ENCODE peak calls at places on chromosomes 11 and 22, in four cellular contexts. S is left ventricle myocardium inferior, J is endodermal cell, V is upper lobe of right lung. W is an unnamed sample.

GRCh38 chr11:32005786-32006406 is 85.0 kb upstream of the RCN1 start:
- DNase-seq in S (no peak), J (no peak), V (no peak), W (peak; percentile 11)

GRCh38 chr11:126766425-126766824 is 234.1 kb downstream of the KIRREL3 start:
- DNase-seq in S (no peak), J (no peak), V (no peak), W (no peak)

GRCh38 chr11:119624102-119624615 is 104.8 kb downstream of the NECTIN1 start:
- DNase-seq in S (no peak), J (peak; percentile 87), V (no peak), W (no peak)

GRCh38 chr11:3635641-3636375 is 6.0 kb downstream of the ART5 start:
- DNase-seq in S (no peak), J (peak; percentile 22), V (no peak), W (no peak)

GRCh38 chr11:122007611-122008071 is 108.4 kb downstream of the BLID start:
- DNase-seq in S (peak; percentile 32), J (no peak), V (no peak), W (no peak)

GRCh38 chr11:102603091-102603490 is 22.0 kb downstream of the MMP20 start:
- DNase-seq in S (no peak), J (no peak), V (no peak), W (peak; percentile 18)

GRCh38 chr11:110525883-110526282 is 96.1 kb downstream of the FDX1 start:
- DNase-seq in S (no peak), J (no peak), V (no peak), W (peak; percentile 39)

GRCh38 chr11:31809857-31810778 is 1.0 kb downstream of the PAX6 start:
- DNase-seq in S (no peak), J (peak; percentile 85), V (no peak), W (no peak)

GRCh38 chr11:44398266-44399045 is 88.5 kb upstream of the ALX4 start:
- DNase-seq in S (no peak), J (no peak), V (no peak), W (no peak)

GRCh38 chr11:9092846-9093778 is 1.7 kb upstream of the SCUBE2 start:
- DNase-seq in S (no peak), J (no peak), V (no peak), W (no peak)

GRCh38 chr11:11524436-11525038 is 97.3 kb downstream of the GALNT18 start:
- DNase-seq in S (no peak), J (no peak), V (no peak), W (peak; percentile 4)

GRCh38 chr11:119584193-119585037 is 144.6 kb downstream of the NECTIN1 start:
- DNase-seq in S (no peak), J (peak; percentile 89), V (peak; percentile 71), W (no peak)

GRCh38 chr11:74754507-74755255 is 6.0 kb downstream of the RNF169 start:
- DNase-seq in S (no peak), J (no peak), V (no peak), W (peak; percentile 91)

GRCh38 chr22:46500201-46500600 is 37.2 kb downstream of the CELSR1 start:
- DNase-seq in S (no peak), J (peak; percentile 96), V (no peak), W (no peak)

GRCh38 chr11:123690490-123690889 is 36.1 kb upstream of the SCN3B start:
- DNase-seq in S (no peak), J (no peak), V (no peak), W (peak; percentile 51)

GRCh38 chr11:46330887-46331652 is 16.2 kb upstream of the DGKZ start:
- DNase-seq in S (no peak), J (no peak), V (no peak), W (no peak)

GRCh38 chr22:33746501-33746928 is 173.8 kb downstream of the LARGE1 start:
- DNase-seq in S (no peak), J (no peak), V (peak; percentile 69), W (no peak)

GRCh38 chr11:120797133-120797532 is 226.8 kb upstream of the TBCEL start:
- DNase-seq in S (no peak), J (no peak), V (no peak), W (no peak)

GRCh38 chr22:30348395-30348794 is 8.3 kb downstream of the SF3A1 start:
- DNase-seq in S (no peak), J (no peak), V (no peak), W (no peak)

GRCh38 chr11:134261626-134262488 is 8.5 kb downstream of the ACAD8 start:
- DNase-seq in S (no peak), J (peak; percentile 83), V (no peak), W (peak; percentile 23)

GRCh38 chr11:27697679-27698275 is 2.5 kb downstream of the BDNF start:
- DNase-seq in S (no peak), J (no peak), V (no peak), W (no peak)

GRCh38 chr22:41256254-41256897 is 15.6 kb upstream of the CHADL start:
- DNase-seq in S (no peak), J (no peak), V (no peak), W (peak; percentile 71)

GRCh38 chr11:45647786-45648185 is 17.6 kb downstream of the CHST1 start:
- DNase-seq in S (no peak), J (peak; percentile 85), V (no peak), W (no peak)

GRCh38 chr11:44860967-44861828 is 89.5 kb downstream of the TP53I11 start:
- DNase-seq in S (no peak), J (no peak), V (no peak), W (no peak)

GRCh38 chr11:33633251-33634003 is 67.2 kb downstream of the C11orf91 start:
- DNase-seq in S (no peak), J (peak; percentile 79), V (no peak), W (peak; percentile 92)

GRCh38 chr11:76978239-76978638 is 56.0 kb upstream of the B3GNT6 start:
- DNase-seq in S (no peak), J (peak; percentile 44), V (no peak), W (no peak)

GRCh38 chr11:12698049-12698448 is 23.8 kb downstream of the TEAD1 start:
- DNase-seq in S (no peak), J (peak; percentile 67), V (no peak), W (no peak)

GRCh38 chr22:41998361-41999261 is at the start of gene WBP2NL:
- DNase-seq in S (peak; percentile 73), J (peak; percentile 36), V (peak; percentile 92), W (no peak)

GRCh38 chr11:45556851-45557707 is 108.3 kb downstream of the CHST1 start:
- DNase-seq in S (no peak), J (no peak), V (no peak), W (no peak)

GRCh38 chr11:64450168-64450560 is 91.2 kb downstream of the RPS6KA4 start:
- DNase-seq in S (no peak), J (no peak), V (no peak), W (no peak)

GRCh38 chr11:28961726-28962125 is 853.5 kb downstream of the METTL15 start:
- DNase-seq in S (no peak), J (no peak), V (no peak), W (no peak)
- TF ChIP-seq CTCF in S (no peak), J (no peak), V (no peak), W (no peak)

GRCh38 chr11:115896084-115896483 is 391.9 kb upstream of the CADM1 start:
- DNase-seq in S (no peak), J (no peak), V (no peak), W (no peak)
- TF ChIP-seq CTCF in S (no peak), J (no peak), V (no peak), W (no peak)

DNA sequence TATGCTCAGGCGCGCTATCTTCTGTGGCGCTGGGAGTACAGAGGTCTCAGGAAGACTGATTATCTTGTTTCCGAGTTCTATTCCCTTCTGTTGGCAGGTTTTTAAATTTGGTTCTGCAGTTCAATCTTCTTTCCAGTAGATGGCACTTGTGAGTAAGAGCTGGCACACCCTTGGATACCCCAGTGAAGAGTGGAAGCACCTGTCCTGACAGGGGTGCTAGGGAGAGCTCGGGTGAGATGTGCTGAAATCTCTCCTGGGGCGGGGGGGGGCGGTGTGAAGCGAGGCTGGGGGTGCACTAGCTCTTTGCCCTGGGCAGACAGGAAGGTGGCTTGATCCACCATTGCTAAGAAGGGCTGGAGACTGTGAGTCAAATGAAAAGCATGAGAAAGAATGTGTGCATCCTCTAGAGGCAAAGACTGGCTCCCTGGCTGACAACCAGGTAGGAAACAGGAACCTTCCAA is 679.9 kb upstream of the CCDC179 start:
- DNase-seq in S (no peak), J (peak; percentile 85), V (no peak), W (peak; percentile 21)
- TF ChIP-seq CTCF in S (peak; percentile 70), J (peak; percentile 87), V (peak; percentile 62), W (peak; percentile 85)

GRCh38 chr22:44067033-44067432 is 42.9 kb downstream of the PARVB start:
- DNase-seq in S (no peak), J (no peak), V (no peak), W (no peak)
- TF ChIP-seq CTCF in S (no peak), J (peak; percentile 25), V (no peak), W (no peak)

DNA sequence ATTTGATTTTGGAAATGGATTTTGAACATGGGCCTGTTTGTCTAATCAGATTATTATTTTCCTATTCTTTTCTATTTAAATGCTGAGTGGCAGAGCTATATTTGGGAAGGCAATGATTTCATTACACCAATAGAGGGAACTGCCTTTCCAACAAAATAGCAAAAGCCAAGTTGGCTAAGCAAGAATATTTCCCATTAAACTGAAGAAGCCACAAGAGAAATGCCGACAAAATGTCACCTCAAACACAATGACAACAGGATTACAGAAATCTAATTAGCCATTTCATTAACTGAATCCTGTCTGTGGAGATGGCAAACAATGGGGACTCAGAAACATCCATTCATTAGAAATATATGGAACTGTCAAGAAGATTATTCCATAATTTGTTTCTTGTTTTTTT is 1593.1 kb upstream of the RAG2 start:
- DNase-seq in S (no peak), J (no peak), V (no peak), W (no peak)
- TF ChIP-seq CTCF in S (no peak), J (no peak), V (no peak), W (no peak)

DNA sequence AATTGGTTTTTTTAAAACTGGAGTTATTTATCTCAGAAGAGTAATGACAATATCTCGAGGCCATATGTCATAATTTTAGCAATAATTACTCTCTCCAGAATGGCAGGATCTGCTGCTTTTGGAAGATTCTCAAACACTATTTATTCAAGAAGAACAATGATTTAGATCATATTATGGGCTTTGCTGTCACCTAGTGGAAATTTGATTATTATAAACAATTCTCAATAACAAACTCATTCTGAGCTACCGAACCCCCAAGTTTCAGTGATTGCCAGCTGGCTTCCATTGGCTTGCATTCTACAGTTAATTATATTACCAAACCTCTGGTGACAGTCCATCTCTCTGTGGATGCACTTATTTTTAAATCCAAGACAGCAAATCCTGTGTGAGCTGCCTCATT is 27.9 kb upstream of the SLC36A4 start:
- DNase-seq in S (no peak), J (no peak), V (no peak), W (peak; percentile 26)
- TF ChIP-seq CTCF in S (peak; percentile 52), J (no peak), V (peak; percentile 38), W (peak; percentile 75)